ENCODE peak calls at places on chromosome 3, in five cellular contexts. One of them, this sample, is unnamed.

GRCh38 chr3:34396288-34396687 is 597.9 kb downstream of the PDCD6IP start:
- DNase-seq in GM06990: no peak
- DNase-seq in HFFc6: no peak
- DNase-seq in heart left ventricle: no peak
- DNase-seq in sigmoid colon: no peak
- DNase-seq in this sample: no peak

GRCh38 chr3:126667631-126668449 is 12.9 kb upstream of the TXNRD3 start:
- DNase-seq in GM06990: no peak
- DNase-seq in HFFc6: no peak
- DNase-seq in heart left ventricle: no peak
- DNase-seq in sigmoid colon: peak
- DNase-seq in this sample: no peak

GRCh38 chr3:51942603-51943450 is 664 bp downstream of the PARP3 start:
- DNase-seq in GM06990: peak
- DNase-seq in HFFc6: peak
- DNase-seq in heart left ventricle: peak
- DNase-seq in sigmoid colon: peak
- DNase-seq in this sample: peak

GRCh38 chr3:156987946-156988345 is 161.8 kb downstream of the LEKR1 start:
- DNase-seq in GM06990: no peak
- DNase-seq in HFFc6: no peak
- DNase-seq in heart left ventricle: no peak
- DNase-seq in sigmoid colon: no peak
- DNase-seq in this sample: no peak

GRCh38 chr3:81789686-81790085 is 28.2 kb upstream of the GBE1 start:
- DNase-seq in GM06990: no peak
- DNase-seq in HFFc6: no peak
- DNase-seq in heart left ventricle: no peak
- DNase-seq in sigmoid colon: no peak
- DNase-seq in this sample: no peak

GRCh38 chr3:12232785-12233317 is 56.0 kb upstream of the PPARG start:
- DNase-seq in GM06990: no peak
- DNase-seq in HFFc6: no peak
- DNase-seq in heart left ventricle: no peak
- DNase-seq in sigmoid colon: no peak
- DNase-seq in this sample: no peak

GRCh38 chr3:58274027-58274614 is 31.9 kb upstream of the RPP14 start:
- DNase-seq in GM06990: no peak
- DNase-seq in HFFc6: peak
- DNase-seq in heart left ventricle: no peak
- DNase-seq in sigmoid colon: no peak
- DNase-seq in this sample: no peak

GRCh38 chr3:196792771-196793170 is 53.1 kb downstream of the PAK2 start:
- DNase-seq in GM06990: no peak
- DNase-seq in HFFc6: peak
- DNase-seq in heart left ventricle: no peak
- DNase-seq in sigmoid colon: no peak
- DNase-seq in this sample: no peak

GRCh38 chr3:196763179-196763578 is 23.5 kb downstream of the PAK2 start:
- DNase-seq in GM06990: no peak
- DNase-seq in HFFc6: no peak
- DNase-seq in heart left ventricle: no peak
- DNase-seq in sigmoid colon: no peak
- DNase-seq in this sample: no peak

GRCh38 chr3:187739561-187740445 is 5.5 kb downstream of the BCL6 start:
- DNase-seq in GM06990: peak
- DNase-seq in HFFc6: peak
- DNase-seq in heart left ventricle: peak
- DNase-seq in sigmoid colon: peak
- DNase-seq in this sample: peak

GRCh38 chr3:194395767-194396527 is 3.1 kb downstream of the GP5 start:
- DNase-seq in GM06990: no peak
- DNase-seq in HFFc6: no peak
- DNase-seq in heart left ventricle: peak
- DNase-seq in sigmoid colon: peak
- DNase-seq in this sample: peak

GRCh38 chr3:189277711-189278110 is 105.9 kb downstream of the TPRG1 start:
- DNase-seq in GM06990: peak
- DNase-seq in HFFc6: no peak
- DNase-seq in heart left ventricle: no peak
- DNase-seq in sigmoid colon: no peak
- DNase-seq in this sample: no peak

GRCh38 chr3:58607816-58608215 is 30.6 kb upstream of the FAM107A start:
- DNase-seq in GM06990: no peak
- DNase-seq in HFFc6: no peak
- DNase-seq in heart left ventricle: no peak
- DNase-seq in sigmoid colon: no peak
- DNase-seq in this sample: no peak

GRCh38 chr3:30112904-30113484 is 493.4 kb upstream of the TGFBR2 start:
- DNase-seq in GM06990: no peak
- DNase-seq in HFFc6: peak
- DNase-seq in heart left ventricle: no peak
- DNase-seq in sigmoid colon: no peak
- DNase-seq in this sample: no peak

GRCh38 chr3:51477360-51477711 is 22.5 kb downstream of the DCAF1 start:
- DNase-seq in GM06990: no peak
- DNase-seq in HFFc6: no peak
- DNase-seq in heart left ventricle: no peak
- DNase-seq in sigmoid colon: no peak
- DNase-seq in this sample: no peak

GRCh38 chr3:54034971-54035370 is 87.4 kb upstream of the CACNA2D3 start:
- DNase-seq in GM06990: no peak
- DNase-seq in HFFc6: no peak
- DNase-seq in heart left ventricle: no peak
- DNase-seq in sigmoid colon: no peak
- DNase-seq in this sample: no peak

GRCh38 chr3:140720242-140720641 is 42.4 kb downstream of the TRIM42 start:
- DNase-seq in GM06990: no peak
- DNase-seq in HFFc6: no peak
- DNase-seq in heart left ventricle: no peak
- DNase-seq in sigmoid colon: no peak
- DNase-seq in this sample: peak

GRCh38 chr3:134313839-134314587 is 60.2 kb downstream of the AMOTL2 start:
- DNase-seq in GM06990: no peak
- DNase-seq in HFFc6: no peak
- DNase-seq in heart left ventricle: no peak
- DNase-seq in sigmoid colon: no peak
- DNase-seq in this sample: no peak

GRCh38 chr3:189160519-189161309 is 11.1 kb upstream of the TPRG1 start:
- DNase-seq in GM06990: no peak
- DNase-seq in HFFc6: no peak
- DNase-seq in heart left ventricle: no peak
- DNase-seq in sigmoid colon: no peak
- DNase-seq in this sample: no peak

GRCh38 chr3:7953449-7954015 is 548.1 kb upstream of the LMCD1 start:
- DNase-seq in GM06990: no peak
- DNase-seq in HFFc6: no peak
- DNase-seq in heart left ventricle: no peak
- DNase-seq in sigmoid colon: no peak
- DNase-seq in this sample: no peak

GRCh38 chr3:73759290-73759689 is 134.5 kb upstream of the PDZRN3 start:
- DNase-seq in GM06990: no peak
- DNase-seq in HFFc6: no peak
- DNase-seq in heart left ventricle: no peak
- DNase-seq in sigmoid colon: no peak
- DNase-seq in this sample: no peak

GRCh38 chr3:189602471-189602870 is 28.7 kb upstream of the TP63 start:
- DNase-seq in GM06990: no peak
- DNase-seq in HFFc6: no peak
- DNase-seq in heart left ventricle: no peak
- DNase-seq in sigmoid colon: no peak
- DNase-seq in this sample: no peak

GRCh38 chr3:142104763-142105162 is 44.6 kb downstream of the TFDP2 start:
- DNase-seq in GM06990: no peak
- DNase-seq in HFFc6: no peak
- DNase-seq in heart left ventricle: no peak
- DNase-seq in sigmoid colon: no peak
- DNase-seq in this sample: no peak

GRCh38 chr3:184360070-184360833 is 1.2 kb downstream of the CLCN2 start:
- DNase-seq in GM06990: no peak
- DNase-seq in HFFc6: no peak
- DNase-seq in heart left ventricle: no peak
- DNase-seq in sigmoid colon: no peak
- DNase-seq in this sample: no peak

GRCh38 chr3:4474683-4475490 is 7.8 kb upstream of the SUMF1 start:
- DNase-seq in GM06990: peak
- DNase-seq in HFFc6: peak
- DNase-seq in heart left ventricle: peak
- DNase-seq in sigmoid colon: no peak
- DNase-seq in this sample: no peak

GRCh38 chr3:112043621-112044201 is 9.2 kb downstream of the TMPRSS7 start:
- DNase-seq in GM06990: no peak
- DNase-seq in HFFc6: peak
- DNase-seq in heart left ventricle: peak
- DNase-seq in sigmoid colon: no peak
- DNase-seq in this sample: peak

GRCh38 chr3:136932978-136933812 is 24.6 kb upstream of the IL20RB start:
- DNase-seq in GM06990: no peak
- DNase-seq in HFFc6: no peak
- DNase-seq in heart left ventricle: no peak
- DNase-seq in sigmoid colon: no peak
- DNase-seq in this sample: no peak

GRCh38 chr3:127002195-127003174 is 19.6 kb downstream of the PLXNA1 start:
- DNase-seq in GM06990: no peak
- DNase-seq in HFFc6: peak
- DNase-seq in heart left ventricle: peak
- DNase-seq in sigmoid colon: peak
- DNase-seq in this sample: peak

GRCh38 chr3:31532587-31533168 is at the start of gene STT3B:
- DNase-seq in GM06990: peak
- DNase-seq in HFFc6: peak
- DNase-seq in heart left ventricle: peak
- DNase-seq in sigmoid colon: peak
- DNase-seq in this sample: no peak

GRCh38 chr3:414063-414462 is 217.5 kb downstream of the CHL1 start:
- DNase-seq in GM06990: no peak
- DNase-seq in HFFc6: no peak
- DNase-seq in heart left ventricle: no peak
- DNase-seq in sigmoid colon: no peak
- DNase-seq in this sample: no peak

GRCh38 chr3:39809181-39809994 is at the start of gene MYRIP:
- DNase-seq in GM06990: peak
- DNase-seq in HFFc6: no peak
- DNase-seq in heart left ventricle: peak
- DNase-seq in sigmoid colon: peak
- DNase-seq in this sample: peak

GRCh38 chr3:8020459-8020858 is 481.2 kb upstream of the LMCD1 start:
- DNase-seq in GM06990: no peak
- DNase-seq in HFFc6: no peak
- DNase-seq in heart left ventricle: no peak
- DNase-seq in sigmoid colon: no peak
- DNase-seq in this sample: no peak

GRCh38 chr3:134423153-134423552 is 48.9 kb upstream of the AMOTL2 start:
- DNase-seq in GM06990: no peak
- DNase-seq in HFFc6: no peak
- DNase-seq in heart left ventricle: no peak
- DNase-seq in sigmoid colon: no peak
- DNase-seq in this sample: no peak

GRCh38 chr3:105140899-105141367 is 225.8 kb upstream of the ALCAM start:
- DNase-seq in GM06990: no peak
- DNase-seq in HFFc6: no peak
- DNase-seq in heart left ventricle: no peak
- DNase-seq in sigmoid colon: no peak
- DNase-seq in this sample: no peak
- TF ChIP-seq CTCF in GM06990: no peak
- TF ChIP-seq CTCF in HFFc6: no peak
- TF ChIP-seq CTCF in heart left ventricle: no peak
- TF ChIP-seq CTCF in sigmoid colon: no peak
- TF ChIP-seq CTCF in this sample: no peak

GRCh38 chr3:108437439-108437838 is 73.0 kb downstream of the MYH15 start:
- DNase-seq in GM06990: no peak
- DNase-seq in HFFc6: no peak
- DNase-seq in heart left ventricle: no peak
- DNase-seq in sigmoid colon: no peak
- DNase-seq in this sample: no peak
- TF ChIP-seq CTCF in GM06990: no peak
- TF ChIP-seq CTCF in HFFc6: no peak
- TF ChIP-seq CTCF in heart left ventricle: no peak
- TF ChIP-seq CTCF in sigmoid colon: no peak
- TF ChIP-seq CTCF in this sample: no peak

GRCh38 chr3:143132246-143132980 is 12.8 kb downstream of the CHST2 start:
- DNase-seq in GM06990: peak
- DNase-seq in HFFc6: no peak
- DNase-seq in heart left ventricle: no peak
- DNase-seq in sigmoid colon: no peak
- DNase-seq in this sample: no peak

GRCh38 chr3:143134446-143134845 is 14.9 kb downstream of the CHST2 start:
- DNase-seq in GM06990: no peak
- DNase-seq in HFFc6: no peak
- DNase-seq in heart left ventricle: no peak
- DNase-seq in sigmoid colon: no peak
- DNase-seq in this sample: no peak

GRCh38 chr3:143137637-143138036 is 18.1 kb downstream of the CHST2 start:
- DNase-seq in GM06990: no peak
- DNase-seq in HFFc6: no peak
- DNase-seq in heart left ventricle: no peak
- DNase-seq in sigmoid colon: no peak
- DNase-seq in this sample: no peak

GRCh38 chr3:143138948-143139347 is 19.4 kb downstream of the CHST2 start:
- DNase-seq in GM06990: no peak
- DNase-seq in HFFc6: no peak
- DNase-seq in heart left ventricle: no peak
- DNase-seq in sigmoid colon: no peak
- DNase-seq in this sample: no peak

DNA sequence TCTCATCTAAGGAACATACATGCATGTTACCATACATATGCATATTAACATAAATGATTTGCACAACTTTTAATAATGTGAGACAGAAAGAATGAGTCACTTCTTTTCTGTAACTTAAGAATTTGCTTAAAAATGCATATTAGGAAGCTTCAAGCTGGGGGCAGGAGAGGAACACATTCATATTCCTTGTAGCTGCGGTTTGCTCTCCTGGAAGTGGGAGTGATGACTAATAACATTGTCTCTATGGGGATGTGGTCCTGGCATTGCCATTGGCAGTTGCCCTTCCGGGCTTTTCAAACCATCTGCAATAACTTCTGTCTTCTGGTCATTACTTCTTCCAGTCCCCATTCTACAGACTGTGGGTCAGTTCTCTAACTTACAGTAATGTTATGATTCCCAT is 15.6 kb downstream of the CHST2 start:
- DNase-seq in GM06990: no peak
- DNase-seq in HFFc6: peak
- DNase-seq in heart left ventricle: no peak
- DNase-seq in sigmoid colon: no peak
- DNase-seq in this sample: no peak
- TF ChIP-seq CTCF in GM06990: no peak
- TF ChIP-seq CTCF in HFFc6: no peak
- TF ChIP-seq CTCF in heart left ventricle: no peak
- TF ChIP-seq CTCF in sigmoid colon: no peak
- TF ChIP-seq CTCF in this sample: no peak

DNA sequence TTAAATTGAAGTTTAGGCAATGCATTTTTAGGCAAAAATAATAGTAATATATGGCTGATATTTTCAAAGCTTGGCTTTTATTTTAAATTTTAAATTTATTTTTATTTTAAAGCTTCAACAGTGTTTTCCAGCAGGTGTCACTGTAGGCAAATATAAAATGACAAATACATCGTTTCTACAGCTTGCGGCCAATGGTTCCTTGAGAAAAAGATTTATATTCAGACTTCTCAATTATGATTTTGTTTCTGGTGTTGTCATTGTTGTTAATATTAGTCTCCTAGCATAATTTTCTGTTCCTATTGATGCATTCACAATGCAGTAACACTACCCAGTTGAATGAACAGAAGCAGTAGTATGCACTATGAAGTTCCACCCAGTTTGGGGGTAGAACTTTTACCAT is 220.7 kb upstream of the DNAJC19 start:
- DNase-seq in GM06990: no peak
- DNase-seq in HFFc6: peak
- DNase-seq in heart left ventricle: no peak
- DNase-seq in sigmoid colon: no peak
- DNase-seq in this sample: no peak
- TF ChIP-seq CTCF in GM06990: peak
- TF ChIP-seq CTCF in HFFc6: peak
- TF ChIP-seq CTCF in heart left ventricle: peak
- TF ChIP-seq CTCF in sigmoid colon: no peak
- TF ChIP-seq CTCF in this sample: no peak

This sample was measured in uterus.